ENCODE peak calls at places on chromosomes 5 and 9, in four cellular contexts. One of them, this sample, is unnamed.

GRCh38 chr5:151459680-151460079 is 12.3 kb downstream of the SLC36A1 start:
- DNase-seq in dorsolateral prefrontal cortex: no peak
- DNase-seq in EH: peak
- DNase-seq in DMS79: no peak
- DNase-seq in this sample: peak

GRCh38 chr5:149166128-149166527 is 24.8 kb downstream of the ABLIM3 start:
- DNase-seq in dorsolateral prefrontal cortex: no peak
- DNase-seq in EH: peak
- DNase-seq in DMS79: no peak
- DNase-seq in this sample: no peak

GRCh38 chr5:6439588-6440550 is 8.8 kb upstream of the UBE2QL1 start:
- DNase-seq in dorsolateral prefrontal cortex: no peak
- DNase-seq in EH: peak
- DNase-seq in DMS79: no peak
- DNase-seq in this sample: peak

GRCh38 chr9:130030821-130031481 is 12.0 kb downstream of the FNBP1 start:
- DNase-seq in dorsolateral prefrontal cortex: no peak
- DNase-seq in EH: no peak
- DNase-seq in DMS79: no peak
- DNase-seq in this sample: no peak

GRCh38 chr5:74673011-74673790 is 11.8 kb upstream of the HEXB start:
- DNase-seq in dorsolateral prefrontal cortex: peak
- DNase-seq in EH: peak
- DNase-seq in DMS79: no peak
- DNase-seq in this sample: peak

GRCh38 chr5:43658499-43658898 is 55.5 kb downstream of the NNT start:
- DNase-seq in dorsolateral prefrontal cortex: no peak
- DNase-seq in EH: peak
- DNase-seq in DMS79: no peak
- DNase-seq in this sample: peak

GRCh38 chr9:114276908-114277821 is 45.7 kb upstream of the ORM1 start:
- DNase-seq in dorsolateral prefrontal cortex: no peak
- DNase-seq in EH: peak
- DNase-seq in DMS79: no peak
- DNase-seq in this sample: peak

GRCh38 chr5:81069965-81070364 is 109.8 kb downstream of the RASGRF2 start:
- DNase-seq in dorsolateral prefrontal cortex: no peak
- DNase-seq in EH: no peak
- DNase-seq in DMS79: no peak
- DNase-seq in this sample: no peak

GRCh38 chr5:67283275-67283987 is 86.8 kb upstream of the CD180 start:
- DNase-seq in dorsolateral prefrontal cortex: peak
- DNase-seq in EH: no peak
- DNase-seq in DMS79: no peak
- DNase-seq in this sample: no peak

GRCh38 chr9:76859860-76860259 is 46.1 kb downstream of the PRUNE2 start:
- DNase-seq in dorsolateral prefrontal cortex: no peak
- DNase-seq in EH: no peak
- DNase-seq in DMS79: no peak
- DNase-seq in this sample: no peak

GRCh38 chr5:33675958-33676464 is 215.8 kb downstream of the ADAMTS12 start:
- DNase-seq in dorsolateral prefrontal cortex: no peak
- DNase-seq in EH: no peak
- DNase-seq in DMS79: no peak
- DNase-seq in this sample: no peak

GRCh38 chr5:59222687-59223511 is 640.0 kb downstream of the RAB3C start:
- DNase-seq in dorsolateral prefrontal cortex: no peak
- DNase-seq in EH: peak
- DNase-seq in DMS79: no peak
- DNase-seq in this sample: no peak

GRCh38 chr5:154092356-154092755 is 53.6 kb downstream of the MFAP3 start:
- DNase-seq in dorsolateral prefrontal cortex: no peak
- DNase-seq in EH: peak
- DNase-seq in DMS79: peak
- DNase-seq in this sample: peak

GRCh38 chr5:159393854-159394274 is 63.6 kb upstream of the IL12B start:
- DNase-seq in dorsolateral prefrontal cortex: no peak
- DNase-seq in EH: no peak
- DNase-seq in DMS79: no peak
- DNase-seq in this sample: no peak

GRCh38 chr5:52712354-52712753 is 75.4 kb upstream of the ITGA1 start:
- DNase-seq in dorsolateral prefrontal cortex: no peak
- DNase-seq in EH: no peak
- DNase-seq in DMS79: no peak
- DNase-seq in this sample: no peak

GRCh38 chr5:137672001-137672400 is 63.9 kb downstream of the KLHL3 start:
- DNase-seq in dorsolateral prefrontal cortex: no peak
- DNase-seq in EH: no peak
- DNase-seq in DMS79: no peak
- DNase-seq in this sample: no peak

This sample was measured in astrocyte of the hippocampus.